ENCODE peak calls at places on chromosomes 11 and 22, in eight cellular contexts. Q, X, M, G, H, R, F and C are unnamed samples.

GRCh38 chr22:41696714-41697113 is 2.6 kb upstream of the MEI1 start:
- DNase-seq in Q (no peak), X (no peak), M (no peak), G (no peak), H (no peak), R (no peak), F (no peak), C (no peak)

GRCh38 chr22:16988257-16988656 is 19.8 kb downstream of the GAB4 start:
- DNase-seq in Q (no peak), X (no peak), M (no peak), G (no peak), H (no peak), R (no peak), F (no peak), C (no peak)

GRCh38 chr11:43992834-43993637 is 50.6 kb downstream of the C11orf96 start:
- DNase-seq in Q (peak), X (no peak), M (no peak), G (no peak), H (no peak), R (no peak), F (no peak), C (no peak)

GRCh38 chr11:2772544-2773031 is 72.8 kb upstream of the KCNQ1OT1 start:
- DNase-seq in Q (peak), X (peak), M (no peak), G (peak), H (no peak), R (peak), F (peak), C (peak)

GRCh38 chr11:91970604-91971003 is 254.0 kb upstream of the FAT3 start:
- DNase-seq in Q (no peak), X (no peak), M (no peak), G (no peak), H (no peak), R (no peak), F (no peak), C (no peak)

GRCh38 chr11:67373916-67374570 is 645 bp upstream of the CLCF1 start:
- DNase-seq in Q (peak), X (peak), M (peak), G (peak), H (peak), R (peak), F (peak), C (peak)

GRCh38 chr11:119907934-119908760 is 179.1 kb upstream of the NECTIN1 start:
- DNase-seq in Q (no peak), X (no peak), M (no peak), G (no peak), H (no peak), R (peak), F (no peak), C (no peak)

GRCh38 chr22:48820481-48821345 is 1007.0 kb downstream of the BRD1 start:
- DNase-seq in Q (no peak), X (no peak), M (no peak), G (no peak), H (no peak), R (peak), F (no peak), C (no peak)

GRCh38 chr22:35542972-35543516 is 2.4 kb downstream of the RASD2 start:
- DNase-seq in Q (no peak), X (no peak), M (no peak), G (no peak), H (no peak), R (no peak), F (no peak), C (no peak)

GRCh38 chr11:35367491-35367890 is 51.9 kb downstream of the SLC1A2 start:
- DNase-seq in Q (peak), X (no peak), M (no peak), G (no peak), H (no peak), R (no peak), F (no peak), C (no peak)

GRCh38 chr11:131538322-131538721 is 167.9 kb downstream of the NTM start:
- DNase-seq in Q (no peak), X (no peak), M (no peak), G (no peak), H (no peak), R (no peak), F (no peak), C (no peak)

GRCh38 chr11:27064086-27064485 is 23.5 kb downstream of the BBOX1 start:
- DNase-seq in Q (no peak), X (no peak), M (no peak), G (no peak), H (no peak), R (no peak), F (no peak), C (no peak)

GRCh38 chr11:74820763-74821162 is 72.1 kb downstream of the RNF169 start:
- DNase-seq in Q (peak), X (no peak), M (no peak), G (no peak), H (no peak), R (no peak), F (no peak), C (no peak)

GRCh38 chr22:42236848-42237247 is 33.6 kb downstream of the TCF20 start:
- DNase-seq in Q (no peak), X (no peak), M (no peak), G (no peak), H (no peak), R (no peak), F (no peak), C (no peak)

GRCh38 chr11:32379714-32380113 is 55.6 kb downstream of the WT1 start:
- DNase-seq in Q (no peak), X (no peak), M (no peak), G (no peak), H (no peak), R (no peak), F (no peak), C (no peak)

GRCh38 chr22:33666661-33667619 is 253.3 kb downstream of the LARGE1 start:
- DNase-seq in Q (no peak), X (no peak), M (no peak), G (no peak), H (no peak), R (peak), F (no peak), C (no peak)

GRCh38 chr11:93537767-93538261 is 5.4 kb downstream of the SMCO4 start:
- DNase-seq in Q (peak), X (no peak), M (peak), G (peak), H (no peak), R (no peak), F (peak), C (no peak)

GRCh38 chr11:27698872-27699241 is 1.4 kb downstream of the BDNF start:
- DNase-seq in Q (peak), X (no peak), M (peak), G (peak), H (peak), R (peak), F (peak), C (no peak)

GRCh38 chr11:43920598-43921419 is 21.6 kb upstream of the C11orf96 start:
- DNase-seq in Q (peak), X (no peak), M (peak), G (peak), H (no peak), R (no peak), F (peak), C (no peak)

GRCh38 chr11:118672865-118673264 is 6.6 kb downstream of the TREH start:
- DNase-seq in Q (peak), X (no peak), M (peak), G (no peak), H (no peak), R (peak), F (no peak), C (no peak)
- TF ChIP-seq CTCF in Q (peak), X (no peak), M (no peak), G (no peak), H (no peak), R (peak), F (no peak), C (no peak)

GRCh38 chr11:11155962-11156815 is 196.9 kb downstream of the CSNK2A3 start:
- DNase-seq in Q (no peak), X (no peak), M (no peak), G (no peak), H (peak), R (peak), F (no peak), C (no peak)
- TF ChIP-seq CTCF in Q (peak), X (no peak), M (peak), G (no peak), H (no peak), R (peak), F (peak), C (peak)

GRCh38 chr22:50576070-50576469 is 2.2 kb downstream of the CPT1B start:
- DNase-seq in Q (peak), X (no peak), M (no peak), G (no peak), H (no peak), R (peak), F (no peak), C (no peak)
- TF ChIP-seq CTCF in Q (peak), X (no peak), M (no peak), G (peak), H (no peak), R (peak), F (no peak), C (no peak)

GRCh38 chr11:69683764-69684333 is 8.7 kb upstream of the LTO1 start:
- DNase-seq in Q (no peak), X (no peak), M (no peak), G (no peak), H (no peak), R (peak), F (no peak), C (no peak)
- TF ChIP-seq CTCF in Q (peak), X (no peak), M (no peak), G (peak), H (peak), R (peak), F (peak), C (no peak)

DNA sequence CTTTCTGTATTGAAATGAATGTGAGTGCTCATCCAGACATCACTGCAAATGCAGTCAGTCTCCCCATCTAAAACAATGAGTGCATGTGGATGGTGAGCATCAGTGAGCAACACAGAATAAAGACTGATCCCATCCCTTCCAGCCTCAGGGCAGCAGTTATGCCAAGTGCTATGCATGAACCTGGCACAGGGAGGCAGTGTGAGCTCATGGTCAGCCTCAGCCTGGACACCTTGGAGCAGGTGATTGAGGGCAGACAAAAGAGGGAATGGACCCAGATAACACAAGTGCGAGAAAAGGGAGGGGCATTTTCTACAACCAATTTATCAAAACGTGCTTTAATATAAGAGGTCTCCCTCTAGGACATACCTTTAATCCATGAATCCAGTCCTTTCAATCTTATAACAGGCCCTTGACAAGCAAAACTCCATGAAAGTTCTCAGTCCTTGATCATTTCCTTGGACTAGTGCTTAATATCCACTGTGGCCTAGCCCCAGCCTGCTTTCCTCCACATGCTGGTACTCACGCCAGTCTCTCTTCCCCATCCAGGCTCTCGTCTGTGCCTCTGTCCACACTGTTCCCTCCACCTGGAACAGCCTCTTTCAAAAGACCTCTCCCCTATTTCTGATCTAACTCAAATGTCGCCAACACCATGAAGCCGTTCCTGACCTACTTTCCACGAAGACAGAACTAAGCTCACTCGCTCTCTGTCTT is 50.5 kb upstream of the LRRC55 start:
- DNase-seq in Q (peak), X (no peak), M (no peak), G (peak), H (no peak), R (peak), F (peak), C (no peak)
- TF ChIP-seq CTCF in Q (peak), X (no peak), M (peak), G (peak), H (peak), R (peak), F (peak), C (no peak)

GRCh38 chr22:44724859-44725258 is 22.9 kb downstream of the PRR5 start:
- DNase-seq in Q (no peak), X (no peak), M (no peak), G (no peak), H (no peak), R (no peak), F (no peak), C (no peak)

GRCh38 chr22:44728761-44729261 is 23.6 kb upstream of the ARHGAP8 start:
- DNase-seq in Q (no peak), X (no peak), M (no peak), G (no peak), H (no peak), R (no peak), F (no peak), C (no peak)

GRCh38 chr22:44727709-44728108 is 24.7 kb upstream of the ARHGAP8 start:
- DNase-seq in Q (no peak), X (no peak), M (no peak), G (no peak), H (no peak), R (no peak), F (no peak), C (no peak)

GRCh38 chr22:44726439-44726838 is 24.4 kb downstream of the PRR5 start:
- DNase-seq in Q (no peak), X (no peak), M (no peak), G (no peak), H (no peak), R (no peak), F (no peak), C (no peak)

GRCh38 chr22:44727148-44727547 is 25.1 kb downstream of the PRR5 start:
- DNase-seq in Q (no peak), X (no peak), M (no peak), G (no peak), H (no peak), R (no peak), F (no peak), C (no peak)
- TF ChIP-seq CTCF in Q (no peak), X (no peak), M (no peak), G (no peak), H (no peak), R (no peak), F (no peak), C (no peak)

DNA sequence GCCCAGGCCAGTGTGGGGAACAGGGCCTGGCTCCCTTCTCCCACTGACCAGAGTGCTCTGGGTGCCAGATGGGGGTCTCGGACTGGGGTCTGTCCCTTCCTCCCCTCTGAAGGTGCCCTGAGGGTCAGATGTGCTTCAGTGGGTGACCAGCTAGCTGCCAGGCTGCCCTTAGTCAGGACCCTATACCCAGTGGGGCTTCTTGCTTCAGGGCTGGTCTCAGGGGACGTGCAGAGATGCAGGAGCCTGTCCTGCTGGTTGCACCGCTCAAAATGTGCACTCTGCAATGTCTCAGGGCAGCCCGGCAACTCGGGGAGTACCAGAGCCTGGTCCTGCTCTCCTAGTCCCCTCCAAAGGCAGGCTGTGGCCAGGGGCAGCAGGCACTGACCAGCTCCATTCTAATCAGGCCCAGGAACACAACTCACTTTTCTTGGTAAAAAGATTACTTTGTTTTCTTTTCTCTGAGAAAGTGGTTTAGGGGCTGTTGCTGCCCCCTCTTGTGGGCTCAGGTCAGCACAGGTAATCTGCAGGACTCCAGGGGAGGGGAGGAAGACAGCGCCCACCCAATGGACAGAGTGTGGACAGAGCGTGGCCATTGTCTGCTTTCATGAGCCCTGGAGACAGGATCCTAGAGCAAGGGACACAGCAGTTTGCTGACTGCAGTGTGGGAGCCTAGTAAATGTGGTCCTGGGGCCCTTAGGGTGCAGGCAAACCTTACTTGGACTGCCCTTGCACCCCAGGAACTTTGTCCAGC is 80.9 kb downstream of the MED15 start:
- DNase-seq in Q (no peak), X (no peak), M (no peak), G (no peak), H (no peak), R (no peak), F (no peak), C (no peak)
- TF ChIP-seq CTCF in Q (no peak), X (no peak), M (no peak), G (no peak), H (no peak), R (peak), F (no peak), C (no peak)